ENCODE peak calls at places on chromosomes 4 and X, in ten cellular contexts. L, I, J, N, M, O, W, D, R and S are unnamed samples.
A peak's percentile ranks its signal among the peaks of the same experiment; 100 is the strongest.

GRCh38 chrX:18047440-18047940 is 173.2 kb downstream of the BEND2 start:
- DNase-seq in O (no peak), R (no peak), L (no peak), D (no peak), M (no peak), W (no peak), N (no peak), I (no peak), J (no peak), S (no peak)

GRCh38 chr4:924107-925096 is 7.7 kb downstream of the GAK start:
- DNase-seq in J (no peak), D (peak; percentile 14), W (no peak), N (no peak), L (no peak), I (no peak), O (no peak), M (no peak), R (no peak), S (no peak)

GRCh38 chrX:75273483-75273882 is 402 bp upstream of the UPRT start:
- DNase-seq in I (no peak), L (peak; percentile 8), D (no peak), W (no peak), J (no peak), N (no peak), R (no peak), M (no peak), O (peak; percentile 37), S (no peak)

GRCh38 chr4:116881077-116881476 is 204.3 kb downstream of the TRAM1L1 start:
- DNase-seq in N (no peak), R (no peak), D (no peak), L (no peak), I (no peak), W (no peak), O (no peak), J (no peak), M (no peak), S (no peak)

GRCh38 chr4:158949094-158949493 is 153.8 kb upstream of the RAPGEF2 start:
- DNase-seq in O (peak; percentile 12), L (peak; percentile 9), W (no peak), M (no peak), R (no peak), I (no peak), J (no peak), D (no peak), N (no peak), S (no peak)

GRCh38 chr4:166017804-166018203 is 144.8 kb downstream of the TLL1 start:
- DNase-seq in L (no peak), O (no peak), W (no peak), N (no peak), R (no peak), I (no peak), J (no peak), D (no peak), M (no peak), S (no peak)

GRCh38 chr4:1821679-1822567 is 28.8 kb downstream of the FGFR3 start:
- DNase-seq in W (no peak), I (no peak), D (no peak), M (no peak), O (no peak), J (no peak), R (no peak), N (no peak), L (no peak), S (no peak)

GRCh38 chrX:31524182-31524581 is 452.3 kb upstream of the FTHL17 start:
- DNase-seq in W (no peak), R (no peak), O (no peak), N (no peak), L (no peak), M (no peak), I (no peak), D (no peak), J (no peak), S (no peak)

GRCh38 chrX:3142259-3143042 is 101.2 kb downstream of the ARSF start:
- DNase-seq in I (no peak), L (no peak), J (no peak), D (no peak), N (no peak), R (no peak), O (peak; percentile 1), M (no peak), W (no peak), S (no peak)

GRCh38 chr4:113293043-113293560 is 243.6 kb downstream of the ANK2 start:
- DNase-seq in N (no peak), W (peak; percentile 10), I (no peak), J (no peak), O (no peak), R (no peak), M (peak; percentile 21), L (peak; percentile 47), D (peak; percentile 36), S (no peak)

GRCh38 chr4:8163436-8164193 is 5.0 kb upstream of the ABLIM2 start:
- DNase-seq in D (no peak), I (no peak), J (no peak), L (no peak), M (no peak), R (no peak), N (no peak), W (no peak), O (no peak), S (no peak)

GRCh38 chr4:1593038-1593417 is 91.1 kb downstream of the FAM53A start:
- DNase-seq in W (no peak), O (no peak), J (no peak), I (no peak), L (no peak), M (no peak), D (no peak), N (peak; percentile 13), R (no peak), S (no peak)

GRCh38 chrX:114165537-114165936 is 418.3 kb upstream of the HTR2C start:
- DNase-seq in R (no peak), O (no peak), I (no peak), M (no peak), J (no peak), W (no peak), N (no peak), L (no peak), D (no peak), S (no peak)

GRCh38 chr4:25253072-25253447 is 19.2 kb downstream of the PI4K2B start:
- DNase-seq in D (no peak), M (no peak), R (no peak), L (no peak), N (no peak), O (no peak), I (no peak), W (no peak), J (no peak), S (no peak)

GRCh38 chr4:186536285-186536684 is 19.1 kb downstream of the MTNR1A start:
- DNase-seq in N (no peak), M (no peak), J (no peak), O (peak; percentile 22), R (no peak), D (no peak), W (no peak), L (no peak), I (no peak), S (no peak)

GRCh38 chrX:1453951-1454785 is 1.5 kb upstream of the ASMTL start:
- DNase-seq in L (peak; percentile 52), R (peak; percentile 93), D (peak; percentile 89), M (no peak), O (peak; percentile 64), N (peak; percentile 64), I (peak; percentile 82), J (no peak), W (peak; percentile 23), S (no peak)

GRCh38 chrX:9853307-9853706 is 67.1 kb downstream of the SHROOM2 start:
- DNase-seq in W (no peak), N (no peak), L (no peak), M (no peak), R (no peak), J (no peak), D (no peak), I (no peak), O (no peak), S (no peak)

GRCh38 chrX:150544835-150545790 is 23.3 kb upstream of the MTM1 start:
- DNase-seq in I (no peak), L (no peak), N (no peak), W (no peak), O (no peak), M (no peak), D (peak; percentile 47), R (no peak), J (no peak), S (no peak)

GRCh38 chrX:132786217-132786616 is 172.2 kb downstream of the HS6ST2 start:
- DNase-seq in L (no peak), O (no peak), D (no peak), M (no peak), W (no peak), I (no peak), J (no peak), R (no peak), N (no peak), S (no peak)

GRCh38 chr4:30720021-30720655 is at the start of gene PCDH7:
- DNase-seq in W (no peak), M (peak; percentile 50), I (no peak), L (peak; percentile 11), R (no peak), J (no peak), D (no peak), N (peak; percentile 60), O (no peak), S (peak; percentile 53)

GRCh38 chr4:14857986-14858385 is 144.3 kb upstream of the CPEB2 start:
- DNase-seq in N (no peak), O (no peak), J (no peak), I (no peak), L (no peak), M (no peak), W (no peak), D (no peak), R (no peak), S (no peak)

GRCh38 chr4:142719854-142720541 is 126.1 kb downstream of the INPP4B start:
- DNase-seq in O (peak; percentile 77), N (no peak), R (no peak), L (peak; percentile 26), I (no peak), M (no peak), J (no peak), D (no peak), W (no peak), S (peak; percentile 30)

GRCh38 chrX:67604979-67605703 is 61.3 kb downstream of the AR start:
- DNase-seq in W (peak; percentile 72), J (no peak), R (no peak), L (peak; percentile 93), M (no peak), D (no peak), I (no peak), N (no peak), O (no peak), S (no peak)

GRCh38 chrX:37347420-37347819 is 1.7 kb upstream of the PRRG1 start:
- DNase-seq in D (no peak), N (no peak), O (no peak), R (no peak), I (no peak), L (peak; percentile 9), W (no peak), J (no peak), M (no peak), S (no peak)